ENCODE peak calls at places on chromosomes 16 and 17, in eight cellular contexts. X is fibroblast of the aortic adventitia; A is anterior cingulate cortex; R is choroid plexus epithelial cell; P is effector memory CD8-positive, alpha-beta T cell; L is NCI-H1105; Q is transverse colon; B is tibial nerve. Z is an unnamed sample.

GRCh38 chr17:31596382-31597323 is 205.2 kb downstream of the RAB11FIP4 start:
- DNase-seq in X (peak; percentile 97), A (no peak), R (peak; percentile 96), P (no peak), L (no peak), Q (peak; percentile 50), B (peak; percentile 32), Z (peak; percentile 97)

GRCh38 chr16:80040413-80040812 is 439.9 kb upstream of the MAF start:
- DNase-seq in X (no peak), A (no peak), R (no peak), P (no peak), L (no peak), Q (no peak), B (no peak), Z (no peak)

GRCh38 chr17:42180922-42181850 is at the start of gene KCNH4:
- DNase-seq in X (peak; percentile 67), A (peak; percentile 47), R (peak; percentile 85), P (peak; percentile 81), L (peak; percentile 78), Q (peak; percentile 79), B (peak; percentile 49), Z (peak; percentile 72)

GRCh38 chr16:17572145-17572544 is 101.4 kb upstream of the XYLT1 start:
- DNase-seq in X (no peak), A (no peak), R (no peak), P (no peak), L (no peak), Q (no peak), B (no peak), Z (no peak)

GRCh38 chr17:42670199-42670924 is 6.4 kb downstream of the PLEKHH3 start:
- DNase-seq in X (no peak), A (no peak), R (peak; percentile 45), P (peak; percentile 45), L (no peak), Q (no peak), B (no peak), Z (peak; percentile 24)

GRCh38 chr16:76474048-76474447 is 196.8 kb downstream of the CNTNAP4 start:
- DNase-seq in X (no peak), A (no peak), R (no peak), P (no peak), L (no peak), Q (no peak), B (no peak), Z (no peak)

GRCh38 chr16:24819462-24820040 is 26.2 kb upstream of the SLC5A11 start:
- DNase-seq in X (peak; percentile 35), A (no peak), R (peak; percentile 35), P (no peak), L (no peak), Q (no peak), B (no peak), Z (peak; percentile 23)

GRCh38 chr17:49968380-49969133 is 433 bp upstream of the DLX4 start:
- DNase-seq in X (peak; percentile 57), A (no peak), R (peak; percentile 67), P (peak; percentile 71), L (peak; percentile 82), Q (peak; percentile 63), B (no peak), Z (peak; percentile 87)

GRCh38 chr16:684067-684794 is at the start of gene JMJD8:
- DNase-seq in X (peak; percentile 92), A (peak; percentile 85), R (peak; percentile 97), P (peak; percentile 96), L (peak; percentile 86), Q (peak; percentile 98), B (peak; percentile 95), Z (peak; percentile 99)

GRCh38 chr16:57740423-57741071 is 5.0 kb downstream of the KATNB1 start:
- DNase-seq in X (no peak), A (no peak), R (no peak), P (no peak), L (no peak), Q (no peak), B (no peak), Z (no peak)

GRCh38 chr17:15048381-15048780 is 216.7 kb downstream of the PMP22 start:
- DNase-seq in X (no peak), A (no peak), R (peak; percentile 38), P (no peak), L (no peak), Q (no peak), B (no peak), Z (no peak)

GRCh38 chr16:685967-686366 is 1.8 kb upstream of the JMJD8 start:
- DNase-seq in X (peak; percentile 25), A (no peak), R (peak; percentile 42), P (no peak), L (no peak), Q (peak; percentile 64), B (no peak), Z (peak; percentile 61)

GRCh38 chr16:80569440-80570105 is 28.8 kb downstream of the DYNLRB2 start:
- DNase-seq in X (peak; percentile 83), A (no peak), R (peak; percentile 54), P (peak; percentile 40), L (no peak), Q (no peak), B (no peak), Z (peak; percentile 35)

GRCh38 chr17:51147641-51148040 is 5.7 kb upstream of the NME1 start:
- DNase-seq in X (peak; percentile 42), A (no peak), R (no peak), P (no peak), L (no peak), Q (no peak), B (no peak), Z (peak; percentile 41)

GRCh38 chr16:85525464-85526117 is 87.5 kb upstream of the GSE1 start:
- DNase-seq in X (no peak), A (no peak), R (no peak), P (no peak), L (no peak), Q (no peak), B (no peak), Z (no peak)

GRCh38 chr16:2473999-2474876 is 689 bp upstream of the TBC1D24 start:
- DNase-seq in X (no peak), A (peak; percentile 58), R (peak; percentile 38), P (peak; percentile 49), L (no peak), Q (peak; percentile 62), B (no peak), Z (peak; percentile 73)

GRCh38 chr16:54430491-54431030 is 144.0 kb upstream of the IRX3 start:
- DNase-seq in X (peak; percentile 73), A (no peak), R (peak; percentile 58), P (no peak), L (no peak), Q (no peak), B (no peak), Z (peak; percentile 75)

GRCh38 chr17:142876-143784 is 5.8 kb downstream of the SCGB1C2 start:
- DNase-seq in X (no peak), A (no peak), R (no peak), P (no peak), L (no peak), Q (no peak), B (no peak), Z (no peak)

GRCh38 chr17:43314582-43314981 is 80.8 kb upstream of the RNU2-1 start:
- DNase-seq in X (peak; percentile 8), A (no peak), R (peak; percentile 14), P (no peak), L (no peak), Q (no peak), B (no peak), Z (peak; percentile 11)

GRCh38 chr17:69638516-69638915 is 224.0 kb downstream of the MAP2K6 start:
- DNase-seq in X (no peak), A (no peak), R (no peak), P (no peak), L (no peak), Q (no peak), B (no peak), Z (no peak)

GRCh38 chr17:12964840-12965239 is 53.0 kb downstream of the ELAC2 start:
- DNase-seq in X (no peak), A (no peak), R (no peak), P (no peak), L (no peak), Q (no peak), B (no peak), Z (no peak)

GRCh38 chr16:2026461-2027023 is at the start of gene NHERF2:
- DNase-seq in X (no peak), A (no peak), R (no peak), P (no peak), L (no peak), Q (peak; percentile 57), B (no peak), Z (peak; percentile 69)

GRCh38 chr16:3879258-3879886 is 1.1 kb downstream of the CREBBP start:
- DNase-seq in X (no peak), A (no peak), R (peak; percentile 20), P (no peak), L (no peak), Q (peak; percentile 25), B (no peak), Z (peak; percentile 42)

GRCh38 chr16:84014570-84015327 is 27.8 kb downstream of the SLC38A8 start:
- DNase-seq in X (no peak), A (no peak), R (no peak), P (no peak), L (no peak), Q (no peak), B (no peak), Z (no peak)